ENCODE peak calls at places on chromosomes 16 and 17, in nine cellular contexts. Y is endothelial cell of umbilical vein; U is prostate gland; Z is neuronal stem cell; A is lower lobe of right lung; M is CD8-positive, alpha-beta memory T cell; I is tibial nerve; N is fibroblast of lung; Q is psoas muscle. W is an unnamed sample.

GRCh38 chr17:81406117-81406953 is 11.1 kb downstream of the BAHCC1 start:
- DNase-seq in Y (no peak), U (no peak), Z (no peak), A (no peak), M (no peak), I (no peak), N (no peak), Q (peak; percentile 76), W (no peak)

GRCh38 chr17:57986841-57987581 is 1.0 kb downstream of the VEZF1 start:
- DNase-seq in Y (peak; percentile 88), U (peak; percentile 37), Z (peak; percentile 63), A (peak; percentile 52), M (no peak), I (no peak), N (peak; percentile 72), Q (peak; percentile 66), W (peak; percentile 64)

GRCh38 chr17:15741624-15742023 is 9.5 kb downstream of the TBC1D26 start:
- DNase-seq in Y (no peak), U (no peak), Z (no peak), A (no peak), M (no peak), I (no peak), N (no peak), Q (no peak), W (no peak)

GRCh38 chr17:47916489-47917208 is 20.6 kb downstream of the SP2 start:
- DNase-seq in Y (no peak), U (no peak), Z (no peak), A (no peak), M (no peak), I (no peak), N (no peak), Q (no peak), W (no peak)

GRCh38 chr17:47622179-47622549 is 27.6 kb upstream of the KPNB1 start:
- DNase-seq in Y (peak; percentile 30), U (no peak), Z (no peak), A (no peak), M (no peak), I (no peak), N (no peak), Q (no peak), W (no peak)

GRCh38 chr17:64148699-64149098 is 18.8 kb upstream of the ERN1 start:
- DNase-seq in Y (no peak), U (no peak), Z (no peak), A (no peak), M (no peak), I (no peak), N (no peak), Q (peak; percentile 85), W (peak; percentile 39)

GRCh38 chr17:9244066-9245052 is 223.0 kb downstream of the NTN1 start:
- DNase-seq in Y (no peak), U (no peak), Z (no peak), A (no peak), M (no peak), I (no peak), N (peak; percentile 91), Q (peak; percentile 77), W (no peak)

GRCh38 chr16:2082983-2083364 is 35.2 kb downstream of the TSC2 start:
- DNase-seq in Y (no peak), U (no peak), Z (no peak), A (no peak), M (no peak), I (no peak), N (no peak), Q (no peak), W (no peak)

GRCh38 chr16:51442140-51442539 is 291.1 kb upstream of the SALL1 start:
- DNase-seq in Y (no peak), U (no peak), Z (no peak), A (no peak), M (no peak), I (no peak), N (no peak), Q (no peak), W (no peak)

GRCh38 chr16:80725566-80726162 is 78.7 kb downstream of the CDYL2 start:
- DNase-seq in Y (no peak), U (no peak), Z (no peak), A (no peak), M (no peak), I (no peak), N (no peak), Q (no peak), W (no peak)

GRCh38 chr17:3558603-3559269 is 1.1 kb upstream of the TRPV3 start:
- DNase-seq in Y (no peak), U (no peak), Z (no peak), A (no peak), M (peak; percentile 43), I (no peak), N (peak; percentile 64), Q (no peak), W (no peak)

GRCh38 chr16:48647794-48648193 is 37.8 kb upstream of the N4BP1 start:
- DNase-seq in Y (no peak), U (no peak), Z (no peak), A (no peak), M (no peak), I (no peak), N (no peak), Q (no peak), W (no peak)

GRCh38 chr16:979859-980594 is 1.5 kb upstream of the SOX8 start:
- DNase-seq in Y (no peak), U (no peak), Z (no peak), A (no peak), M (no peak), I (no peak), N (no peak), Q (no peak), W (no peak)

GRCh38 chr17:61368832-61369468 is 30.7 kb upstream of the TBX2 start:
- DNase-seq in Y (no peak), U (no peak), Z (no peak), A (no peak), M (no peak), I (no peak), N (no peak), Q (no peak), W (no peak)

GRCh38 chr16:483351-484075 is 44.0 kb upstream of the CAPN15 start:
- DNase-seq in Y (no peak), U (no peak), Z (peak; percentile 65), A (no peak), M (no peak), I (no peak), N (no peak), Q (no peak), W (no peak)

GRCh38 chr16:48161906-48162305 is 6.1 kb upstream of the ABCC12 start:
- DNase-seq in Y (no peak), U (no peak), Z (no peak), A (no peak), M (no peak), I (no peak), N (no peak), Q (no peak), W (no peak)

GRCh38 chr17:51346218-51346982 is 86.1 kb downstream of the UTP18 start:
- DNase-seq in Y (no peak), U (no peak), Z (no peak), A (no peak), M (no peak), I (no peak), N (no peak), Q (no peak), W (no peak)

DNA sequence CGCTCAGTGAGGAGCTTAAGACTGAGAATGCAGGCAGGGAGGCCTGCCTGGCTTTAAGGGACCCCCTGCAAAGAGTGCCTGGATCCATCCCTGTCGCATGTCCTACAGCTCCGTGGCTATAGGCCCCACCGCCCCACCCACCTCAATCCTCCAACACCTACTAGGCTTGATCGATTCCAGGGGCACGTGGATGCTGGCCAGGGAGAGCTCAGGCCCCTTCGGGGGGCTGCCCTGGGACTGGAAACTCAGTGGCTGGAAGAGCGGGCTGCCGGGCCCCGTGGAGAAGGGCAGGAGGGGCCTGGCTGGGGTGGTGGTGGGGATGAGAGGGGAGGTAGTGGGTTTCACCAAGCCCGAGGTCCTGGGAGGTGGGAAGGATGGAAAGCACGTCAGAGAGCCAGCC is 22.2 kb downstream of the GGA3 start:
- DNase-seq in Y (no peak), U (no peak), Z (no peak), A (no peak), M (no peak), I (no peak), N (no peak), Q (no peak), W (no peak)
- H3K36me3 ChIP-seq in Y (peaks cover 56% of the 10 kb centered on the region), U (peaks cover 40% of the 10 kb centered on the region), Z (peaks cover 70% of the 10 kb centered on the region), A (peaks cover 100% of the 10 kb centered on the region), M (peaks cover 59% of the 10 kb centered on the region), I (peaks cover 100% of the 10 kb centered on the region), N (peaks cover 44% of the 10 kb centered on the region), Q (peaks cover 100% of the 10 kb centered on the region), W (no peaks in the 10 kb centered on the region)

GRCh38 chr16:87658564-87659225 is 56.4 kb downstream of the JPH3 start:
- DNase-seq in Y (no peak), U (no peak), Z (no peak), A (no peak), M (no peak), I (no peak), N (no peak), Q (no peak), W (no peak)
- H3K4me3 ChIP-seq in Y (no peak overlapping the region), U (no peak overlapping the region), Z (no peak overlapping the region), A (no peak overlapping the region), M (no peak overlapping the region), I (no peak overlapping the region), N (no peak overlapping the region), Q (no peak overlapping the region), W (no peak overlapping the region)

DNA sequence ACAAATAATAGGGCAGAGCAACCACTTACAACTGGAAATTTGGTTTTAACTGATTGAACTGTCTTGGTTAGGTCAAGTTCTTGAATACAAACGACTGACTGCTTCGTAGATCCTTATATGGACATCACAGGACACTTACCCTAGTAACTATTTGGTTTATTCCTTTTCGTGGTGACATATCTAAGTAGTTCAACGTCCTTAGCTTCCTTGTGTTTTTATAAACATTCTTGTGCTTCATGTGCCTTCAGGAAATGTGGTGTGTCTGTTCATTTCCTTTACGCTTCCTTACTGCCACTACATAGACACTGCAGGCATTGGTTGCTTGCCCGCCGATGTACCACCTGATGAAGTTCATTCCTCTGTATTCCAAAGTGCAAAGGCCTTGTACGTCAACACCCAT is 59.3 kb downstream of the USP10 start:
- DNase-seq in Y (no peak), U (no peak), Z (no peak), A (no peak), M (peak; percentile 51), I (no peak), N (peak; percentile 55), Q (no peak), W (no peak)
- H3K4me1 ChIP-seq in Y (peaks cover 16% of the 10 kb centered on the region), U (no peaks in the 10 kb centered on the region), Z (peaks cover 4% of the 10 kb centered on the region), A (peaks cover 21% of the 10 kb centered on the region), M (peaks cover 46% of the 10 kb centered on the region), I (peaks cover 27% of the 10 kb centered on the region), N (peaks cover 6% of the 10 kb centered on the region), Q (peaks cover 7% of the 10 kb centered on the region), W (peaks cover 5% of the 10 kb centered on the region)

DNA sequence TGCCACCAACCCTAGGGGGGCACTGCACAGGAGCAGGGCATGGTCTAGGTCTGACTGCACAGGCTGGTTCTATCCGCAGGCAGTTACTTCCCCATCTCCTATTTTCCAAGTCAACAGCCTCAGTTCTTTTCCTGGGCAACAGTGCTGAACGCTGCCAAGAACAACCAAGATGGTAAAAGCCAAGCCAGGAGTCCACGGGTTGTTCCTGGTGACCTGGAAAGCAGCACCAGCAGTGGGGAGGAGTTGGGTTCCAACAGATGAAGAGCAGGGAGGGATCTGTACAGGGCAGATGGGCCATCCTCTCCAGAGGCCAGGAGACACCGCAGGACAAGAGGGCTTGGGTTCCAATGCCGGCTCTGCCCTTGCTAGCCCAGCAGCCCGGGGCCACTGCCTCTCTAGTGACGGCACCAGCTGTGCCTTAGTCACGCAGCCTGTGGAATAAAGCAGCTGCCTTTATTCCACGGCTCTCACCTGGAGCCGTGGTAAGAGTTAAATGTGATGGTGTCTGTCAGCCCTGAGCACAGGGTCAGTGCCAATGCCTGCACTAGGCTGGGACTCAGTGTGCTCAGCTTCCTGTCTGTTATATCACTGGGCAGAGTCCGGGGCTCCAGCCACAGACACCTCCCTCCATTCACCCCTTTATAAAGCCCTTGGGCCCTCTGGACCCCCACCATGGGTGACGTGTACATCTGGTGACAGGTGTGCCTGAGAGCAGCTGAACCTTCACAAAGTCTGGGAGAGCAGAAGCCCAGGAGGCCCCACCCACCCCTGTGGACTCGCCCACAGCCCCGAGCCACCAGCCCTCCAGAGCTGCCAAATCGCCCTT is 44.9 kb downstream of the MARF1 start:
- DNase-seq in Y (no peak), U (no peak), Z (no peak), A (no peak), M (no peak), I (no peak), N (no peak), Q (no peak), W (no peak)
- H3K36me3 ChIP-seq in Y (peaks cover 32% of the 10 kb centered on the region), U (peaks cover 13% of the 10 kb centered on the region), Z (peaks cover 44% of the 10 kb centered on the region), A (peaks cover 92% of the 10 kb centered on the region), M (peaks cover 65% of the 10 kb centered on the region), I (peaks cover 96% of the 10 kb centered on the region), N (peaks cover 18% of the 10 kb centered on the region), Q (peaks cover 87% of the 10 kb centered on the region), W (peaks cover 76% of the 10 kb centered on the region)